ENCODE peak calls at places on chromosomes 11 and 22, in four cellular contexts. One of them, this sample, is unnamed. For H3K4me1, the result is how much of the 10 kb centered on the place peaks cover.

GRCh38 chr22:38228873-38229740 is 27.3 kb downstream of the MAFF start:
- DNase-seq in IMR-90: peak
- DNase-seq in thoracic aorta: peak
- DNase-seq in Peyer's patch: peak
- DNase-seq in this sample: peak

GRCh38 chr11:74896311-74896710 is 52.6 kb downstream of the XRRA1 start:
- DNase-seq in IMR-90: no peak
- DNase-seq in thoracic aorta: no peak
- DNase-seq in Peyer's patch: no peak
- DNase-seq in this sample: no peak

GRCh38 chr11:128407962-128408361 is 179.4 kb downstream of the ETS1 start:
- DNase-seq in Peyer's patch: no peak
- DNase-seq in IMR-90: peak
- DNase-seq in thoracic aorta: no peak
- DNase-seq in this sample: no peak

GRCh38 chr22:44546686-44547310 is 48.8 kb upstream of the RTL6 start:
- DNase-seq in Peyer's patch: no peak
- DNase-seq in thoracic aorta: no peak
- DNase-seq in IMR-90: no peak
- DNase-seq in this sample: no peak

GRCh38 chr11:399731-400211 is 5.8 kb downstream of the PKP3 start:
- DNase-seq in thoracic aorta: no peak
- DNase-seq in Peyer's patch: no peak
- DNase-seq in IMR-90: no peak
- DNase-seq in this sample: no peak

GRCh38 chr11:78414321-78415051 is 3.1 kb downstream of the GAB2 start:
- DNase-seq in Peyer's patch: no peak
- DNase-seq in IMR-90: peak
- DNase-seq in thoracic aorta: no peak
- DNase-seq in this sample: no peak

GRCh38 chr11:305834-306211 is 1.8 kb upstream of the IFITM2 start:
- DNase-seq in thoracic aorta: no peak
- DNase-seq in IMR-90: no peak
- DNase-seq in Peyer's patch: no peak
- DNase-seq in this sample: no peak

GRCh38 chr11:64233913-64234839 is at the start of gene VEGFB:
- DNase-seq in Peyer's patch: peak
- DNase-seq in thoracic aorta: no peak
- DNase-seq in IMR-90: peak
- DNase-seq in this sample: peak

GRCh38 chr11:124762077-124762623 is at the start of gene ESAM:
- DNase-seq in thoracic aorta: no peak
- DNase-seq in IMR-90: no peak
- DNase-seq in Peyer's patch: peak
- DNase-seq in this sample: no peak

GRCh38 chr11:38460901-38461300 is 1862.9 kb upstream of the RAG2 start:
- DNase-seq in Peyer's patch: no peak
- DNase-seq in IMR-90: peak
- DNase-seq in thoracic aorta: no peak
- DNase-seq in this sample: no peak

GRCh38 chr11:2260491-2261364 is 9.7 kb downstream of the ASCL2 start:
- DNase-seq in Peyer's patch: peak
- DNase-seq in thoracic aorta: no peak
- DNase-seq in IMR-90: no peak
- DNase-seq in this sample: peak

GRCh38 chr11:128624269-128625170 is 37.2 kb upstream of the ETS1 start:
- DNase-seq in thoracic aorta: no peak
- DNase-seq in Peyer's patch: peak
- DNase-seq in IMR-90: no peak
- DNase-seq in this sample: no peak

GRCh38 chr11:46279393-46280099 is 2.1 kb downstream of the CREB3L1 start:
- DNase-seq in Peyer's patch: peak
- DNase-seq in IMR-90: peak
- DNase-seq in thoracic aorta: no peak
- DNase-seq in this sample: no peak

GRCh38 chr11:19822531-19822930 is 109.9 kb downstream of the NAV2 start:
- DNase-seq in thoracic aorta: no peak
- DNase-seq in IMR-90: no peak
- DNase-seq in Peyer's patch: no peak
- DNase-seq in this sample: no peak

GRCh38 chr11:1078191-1078601 is 3.5 kb downstream of the MUC2 start:
- DNase-seq in thoracic aorta: no peak
- DNase-seq in IMR-90: no peak
- DNase-seq in Peyer's patch: no peak
- DNase-seq in this sample: peak

GRCh38 chr11:76782526-76783293 is 446 bp upstream of the TSKU start:
- DNase-seq in thoracic aorta: peak
- DNase-seq in Peyer's patch: peak
- DNase-seq in IMR-90: peak
- DNase-seq in this sample: peak

GRCh38 chr22:39932918-39933649 is 27.1 kb upstream of the TMA7B start:
- DNase-seq in IMR-90: no peak
- DNase-seq in thoracic aorta: no peak
- DNase-seq in Peyer's patch: peak
- DNase-seq in this sample: no peak

GRCh38 chr11:64321533-64321932 is 3.6 kb downstream of the PRDX5 start:
- DNase-seq in IMR-90: peak
- DNase-seq in Peyer's patch: peak
- DNase-seq in thoracic aorta: no peak
- DNase-seq in this sample: no peak

GRCh38 chr11:131217313-131218297 is 152.8 kb upstream of the NTM start:
- DNase-seq in Peyer's patch: no peak
- DNase-seq in thoracic aorta: no peak
- DNase-seq in IMR-90: peak
- DNase-seq in this sample: no peak

GRCh38 chr11:67646535-67647336 is 3.8 kb downstream of the ACY3 start:
- DNase-seq in IMR-90: no peak
- DNase-seq in thoracic aorta: no peak
- DNase-seq in Peyer's patch: peak
- DNase-seq in this sample: no peak

GRCh38 chr22:27065259-27065658 is 407.9 kb downstream of the MIAT start:
- DNase-seq in Peyer's patch: no peak
- DNase-seq in thoracic aorta: no peak
- DNase-seq in IMR-90: no peak
- DNase-seq in this sample: no peak

GRCh38 chr11:7677801-7678201 is 4.5 kb upstream of the CYB5R2 start:
- DNase-seq in thoracic aorta: no peak
- DNase-seq in Peyer's patch: no peak
- DNase-seq in IMR-90: peak
- DNase-seq in this sample: no peak

GRCh38 chr11:75633409-75634011 is 35.3 kb downstream of the MAP6 start:
- DNase-seq in IMR-90: no peak
- DNase-seq in Peyer's patch: no peak
- DNase-seq in thoracic aorta: no peak
- DNase-seq in this sample: no peak

GRCh38 chr22:46758867-46759290 is 3.6 kb upstream of the TBC1D22A start:
- DNase-seq in IMR-90: peak
- DNase-seq in thoracic aorta: no peak
- DNase-seq in Peyer's patch: peak
- DNase-seq in this sample: no peak

GRCh38 chr22:50612715-50613221 is 12.2 kb downstream of the MAPK8IP2 start:
- DNase-seq in IMR-90: no peak
- DNase-seq in Peyer's patch: peak
- DNase-seq in thoracic aorta: no peak
- DNase-seq in this sample: no peak

DNA sequence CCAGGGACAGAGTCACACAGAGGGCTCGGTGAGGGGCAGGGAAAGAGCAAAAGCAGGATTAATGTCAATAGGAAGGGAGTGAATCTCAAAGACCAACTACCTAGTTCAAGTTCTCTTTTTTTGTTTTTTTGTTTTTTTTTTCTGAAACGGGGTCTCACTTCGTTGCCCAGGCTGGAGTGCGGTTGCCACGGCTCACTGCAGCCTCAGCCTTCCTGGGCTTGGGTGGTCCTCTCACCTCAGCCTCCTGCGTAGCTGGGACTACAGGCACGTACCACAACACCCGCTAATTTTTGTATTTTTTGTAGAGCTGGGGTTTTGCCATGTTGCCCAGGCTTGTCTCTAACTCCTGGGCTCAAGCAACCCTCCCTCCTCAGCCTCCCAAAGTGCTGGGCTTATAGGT is 9.7 kb upstream of the BCL9L start:
- DNase-seq in thoracic aorta: no peak
- DNase-seq in Peyer's patch: no peak
- DNase-seq in IMR-90: no peak
- DNase-seq in this sample: no peak
- H3K27ac ChIP-seq in thoracic aorta: no peak
- H3K27ac ChIP-seq in Peyer's patch: no peak
- H3K27ac ChIP-seq in IMR-90: no peak
- H3K27ac ChIP-seq in this sample: no peak

GRCh38 chr22:21624120-21624879 is 5.5 kb downstream of the YDJC start:
- DNase-seq in IMR-90: peak
- DNase-seq in Peyer's patch: no peak
- DNase-seq in thoracic aorta: no peak
- DNase-seq in this sample: no peak
- TF ChIP-seq CTCF in IMR-90: peak
- TF ChIP-seq CTCF in Peyer's patch: peak
- TF ChIP-seq CTCF in thoracic aorta: no peak
- TF ChIP-seq CTCF in this sample: peak

DNA sequence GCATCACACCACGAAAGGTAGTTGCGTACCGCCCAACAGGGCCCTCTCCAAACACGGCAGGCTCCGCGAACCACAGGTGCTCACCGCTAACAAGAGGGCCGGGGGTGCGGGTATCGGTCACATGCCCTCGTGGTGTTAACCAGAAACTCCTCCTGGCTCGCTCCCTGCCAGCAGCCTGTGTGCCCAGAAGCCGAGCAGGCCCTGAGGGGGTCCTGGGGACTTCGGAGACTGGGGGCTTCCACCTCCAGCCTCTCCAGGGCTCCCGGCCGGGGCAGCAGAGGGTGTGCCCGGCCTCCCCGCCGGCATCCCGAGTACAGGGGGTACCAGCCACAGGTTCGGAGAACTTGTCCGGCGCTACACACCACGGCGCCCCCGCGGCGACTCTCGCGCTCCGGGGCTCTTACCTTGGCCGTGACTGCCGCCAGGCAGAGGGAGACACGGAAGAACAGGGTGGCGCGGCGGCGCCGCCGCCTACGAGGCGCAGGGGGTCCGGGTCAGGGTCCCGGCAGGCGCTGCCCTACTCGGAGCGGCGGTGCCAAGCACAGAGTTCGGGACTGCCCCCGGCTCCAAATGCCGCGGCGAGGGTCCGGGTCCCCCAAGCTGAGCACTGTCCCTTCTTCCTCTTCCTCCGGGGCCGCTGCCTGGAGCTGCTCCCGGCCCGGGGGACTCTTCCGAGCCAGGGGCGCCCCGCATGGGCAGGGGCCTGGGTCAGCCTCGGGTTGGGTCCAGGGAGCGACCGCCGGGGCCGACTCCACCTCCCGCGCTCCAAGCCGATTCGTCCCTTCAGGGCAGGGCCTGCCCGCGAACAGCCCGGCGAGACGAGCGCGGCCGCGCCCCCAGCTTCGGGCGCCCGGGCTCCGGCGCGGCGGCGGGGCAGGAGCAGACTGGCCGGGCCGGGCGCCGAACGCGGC is at the start of gene LARGE1:
- DNase-seq in thoracic aorta: no peak
- DNase-seq in IMR-90: peak
- DNase-seq in Peyer's patch: peak
- DNase-seq in this sample: no peak
- H3K4me1 ChIP-seq in thoracic aorta: under half
- H3K4me1 ChIP-seq in IMR-90: under half
- H3K4me1 ChIP-seq in Peyer's patch: under half
- H3K4me1 ChIP-seq in this sample: under half

GRCh38 chr11:3916962-3917361 is 61.5 kb downstream of the STIM1 start:
- DNase-seq in IMR-90: no peak
- DNase-seq in thoracic aorta: no peak
- DNase-seq in Peyer's patch: no peak
- DNase-seq in this sample: no peak
- H3K27ac ChIP-seq in IMR-90: no peak
- H3K27ac ChIP-seq in thoracic aorta: no peak
- H3K27ac ChIP-seq in Peyer's patch: no peak
- H3K27ac ChIP-seq in this sample: no peak

GRCh38 chr22:28882545-28882877 is 861 bp upstream of the ZNRF3 start:
- DNase-seq in thoracic aorta: no peak
- DNase-seq in Peyer's patch: no peak
- DNase-seq in IMR-90: no peak
- DNase-seq in this sample: no peak

GRCh38 chr22:28884754-28885375 is 1.5 kb downstream of the ZNRF3 start:
- DNase-seq in thoracic aorta: no peak
- DNase-seq in IMR-90: no peak
- DNase-seq in Peyer's patch: no peak
- DNase-seq in this sample: no peak

GRCh38 chr22:28882878-28883656 is at the start of gene ZNRF3:
- DNase-seq in Peyer's patch: peak
- DNase-seq in IMR-90: peak
- DNase-seq in thoracic aorta: peak
- DNase-seq in this sample: peak

GRCh38 chr22:28883657-28883916 is 215 bp downstream of the ZNRF3 start:
- DNase-seq in Peyer's patch: no peak
- DNase-seq in IMR-90: no peak
- DNase-seq in thoracic aorta: no peak
- DNase-seq in this sample: no peak

GRCh38 chr22:28883917-28884753 is 763 bp downstream of the ZNRF3 start:
- DNase-seq in thoracic aorta: no peak
- DNase-seq in Peyer's patch: peak
- DNase-seq in IMR-90: peak
- DNase-seq in this sample: peak
- TF ChIP-seq CTCF in thoracic aorta: no peak
- TF ChIP-seq CTCF in Peyer's patch: no peak
- TF ChIP-seq CTCF in IMR-90: peak
- TF ChIP-seq CTCF in this sample: no peak

GRCh38 chr22:19173047-19174035 is 5.2 kb downstream of the SLC25A1 start:
- DNase-seq in thoracic aorta: no peak
- DNase-seq in Peyer's patch: peak
- DNase-seq in IMR-90: no peak
- DNase-seq in this sample: no peak
- H3K4me1 ChIP-seq in thoracic aorta: under half
- H3K4me1 ChIP-seq in Peyer's patch: half or more
- H3K4me1 ChIP-seq in IMR-90: under half
- H3K4me1 ChIP-seq in this sample: under half

DNA sequence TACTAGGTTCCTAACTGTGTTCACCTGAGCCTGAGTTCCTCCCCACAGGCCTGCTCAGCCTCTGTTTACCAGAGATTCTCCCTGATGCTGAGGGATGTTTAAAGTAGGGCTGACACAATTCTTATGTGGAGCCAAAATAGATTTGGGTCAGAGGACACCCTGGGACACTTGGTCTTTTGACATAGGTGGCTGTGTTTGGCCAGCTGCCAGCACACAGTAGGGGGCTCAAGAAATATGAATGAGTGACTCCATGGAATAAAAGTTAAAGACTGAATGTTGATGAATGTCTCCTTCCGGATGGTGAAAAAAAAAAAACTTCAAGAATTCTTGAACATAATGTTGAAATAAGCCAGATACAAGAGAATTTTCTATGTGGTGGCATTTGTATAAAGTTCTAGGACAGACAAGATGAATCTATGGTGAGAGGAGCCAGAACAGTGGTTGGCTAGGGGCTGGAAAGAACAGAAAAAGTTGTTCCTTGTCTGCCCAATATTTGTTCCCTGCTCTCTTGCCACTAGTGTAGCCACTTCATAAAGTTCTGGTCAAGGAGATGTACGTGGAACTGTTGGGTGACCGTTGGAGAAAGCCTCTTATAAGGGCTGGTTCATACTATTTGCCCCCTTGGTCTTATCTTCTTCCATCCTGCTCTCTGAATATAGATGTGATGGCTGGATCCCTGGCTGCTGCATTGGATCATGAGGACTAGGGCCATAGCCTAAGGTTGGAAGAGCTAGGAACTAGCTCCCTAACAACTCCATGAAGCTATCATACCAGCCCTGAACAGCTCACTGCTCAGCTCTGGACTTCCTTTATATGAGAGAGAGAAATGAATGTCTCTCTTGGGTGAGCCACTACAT is 40.3 kb upstream of the SMTN start:
- DNase-seq in IMR-90: no peak
- DNase-seq in thoracic aorta: no peak
- DNase-seq in Peyer's patch: no peak
- DNase-seq in this sample: no peak
- H3K27ac ChIP-seq in IMR-90: no peak
- H3K27ac ChIP-seq in thoracic aorta: peak
- H3K27ac ChIP-seq in Peyer's patch: peak
- H3K27ac ChIP-seq in this sample: peak

This sample was measured in ascending aorta.